ENCODE peak calls at places on chromosomes 11 and 22, in six cellular contexts. Q, Y, D, M, J and U are unnamed samples.

GRCh38 chr11:2664331-2664730 is 35.5 kb downstream of the KCNQ1OT1 start:
- DNase-seq in Q (no peak), Y (no peak), D (no peak), M (no peak), J (no peak), U (no peak)

GRCh38 chr11:112965601-112966125 is 4.4 kb downstream of the NCAM1 start:
- DNase-seq in Q (no peak), Y (no peak), D (no peak), M (no peak), J (no peak), U (no peak)

GRCh38 chr11:123020968-123021367 is 39.3 kb upstream of the BSX start:
- DNase-seq in Q (peak; percentile 49), Y (peak; percentile 49), D (no peak), M (peak; percentile 11), J (peak; percentile 84), U (peak; percentile 37)

GRCh38 chr11:6568191-6568918 is 35.1 kb downstream of the RRP8 start:
- DNase-seq in Q (peak; percentile 18), Y (peak; percentile 36), D (no peak), M (no peak), J (peak; percentile 26), U (no peak)

GRCh38 chr11:1936781-1937615 is 10.1 kb upstream of the MRPL23 start:
- DNase-seq in Q (no peak), Y (no peak), D (no peak), M (no peak), J (no peak), U (no peak)

GRCh38 chr11:11338304-11338703 is 14.7 kb downstream of the CSNK2A3 start:
- DNase-seq in Q (no peak), Y (no peak), D (no peak), M (no peak), J (no peak), U (no peak)

GRCh38 chr11:86608251-86608799 is 64.1 kb downstream of the ME3 start:
- DNase-seq in Q (peak; percentile 74), Y (peak; percentile 76), D (no peak), M (no peak), J (peak; percentile 73), U (no peak)

GRCh38 chr22:46421272-46421671 is 85.8 kb downstream of the TRMU start:
- DNase-seq in Q (no peak), Y (no peak), D (no peak), M (no peak), J (no peak), U (no peak)

GRCh38 chr22:44871782-44872181 is 119.4 kb downstream of the ARHGAP8 start:
- DNase-seq in Q (no peak), Y (no peak), D (no peak), M (no peak), J (no peak), U (no peak)

GRCh38 chr11:79362821-79363220 is 78.0 kb downstream of the TENM4 start:
- DNase-seq in Q (no peak), Y (no peak), D (no peak), M (no peak), J (no peak), U (no peak)

GRCh38 chr11:82305123-82305522 is 428.5 kb downstream of the FAM181B start:
- DNase-seq in Q (no peak), Y (no peak), D (no peak), M (no peak), J (no peak), U (no peak)

GRCh38 chr11:48307760-48308386 is 1.9 kb downstream of the OR4S1 start:
- DNase-seq in Q (peak; percentile 50), Y (peak; percentile 77), D (peak; percentile 47), M (peak; percentile 56), J (peak; percentile 74), U (peak; percentile 27)

GRCh38 chr11:63850946-63851345 is 12.0 kb downstream of the MARK2 start:
- DNase-seq in Q (no peak), Y (no peak), D (no peak), M (no peak), J (no peak), U (no peak)

GRCh38 chr11:9285850-9286587 is 20.9 kb upstream of the DENND5A start:
- DNase-seq in Q (no peak), Y (no peak), D (no peak), M (no peak), J (no peak), U (no peak)

GRCh38 chr11:122076721-122077120 is 39.3 kb downstream of the BLID start:
- DNase-seq in Q (no peak), Y (no peak), D (no peak), M (no peak), J (no peak), U (no peak)

GRCh38 chr11:123239371-123240150 is 44.5 kb upstream of the CLMP start:
- DNase-seq in Q (peak; percentile 72), Y (no peak), D (no peak), M (no peak), J (no peak), U (no peak)

GRCh38 chr22:21629262-21630149 is at the start of gene YDJC:
- DNase-seq in Q (peak; percentile 86), Y (peak; percentile 96), D (peak; percentile 94), M (peak; percentile 94), J (peak; percentile 93), U (peak; percentile 90)

GRCh38 chr11:6523253-6523652 is 26.2 kb downstream of the DNHD1 start:
- DNase-seq in Q (peak; percentile 75), Y (no peak), D (no peak), M (no peak), J (no peak), U (no peak)

GRCh38 chr11:72642815-72643511 is 31.3 kb downstream of the PDE2A start:
- DNase-seq in Q (no peak), Y (peak; percentile 51), D (peak; percentile 37), M (peak; percentile 52), J (peak; percentile 82), U (peak; percentile 94)

GRCh38 chr11:75147191-75147874 is 3.6 kb upstream of the SLCO2B1 start:
- DNase-seq in Q (no peak), Y (no peak), D (no peak), M (no peak), J (no peak), U (no peak)

GRCh38 chr11:79100093-79100704 is 340.6 kb downstream of the TENM4 start:
- DNase-seq in Q (peak; percentile 19), Y (peak; percentile 45), D (no peak), M (peak; percentile 3), J (peak; percentile 56), U (peak; percentile 41)

GRCh38 chr11:11843233-11843632 is 1.5 kb downstream of the USP47 start:
- DNase-seq in Q (peak; percentile 72), Y (no peak), D (no peak), M (no peak), J (no peak), U (no peak)

GRCh38 chr11:124672531-124673215 is 866 bp downstream of the SIAE start:
- DNase-seq in Q (no peak), Y (no peak), D (no peak), M (no peak), J (no peak), U (no peak)

GRCh38 chr11:131889146-131889577 is 518.7 kb downstream of the NTM start:
- DNase-seq in Q (peak; percentile 85), Y (no peak), D (no peak), M (no peak), J (no peak), U (no peak)

GRCh38 chr22:35306350-35306967 is 6.8 kb downstream of the TOM1 start:
- DNase-seq in Q (no peak), Y (no peak), D (no peak), M (no peak), J (no peak), U (no peak)

GRCh38 chr11:70942593-70942992 is 309.8 kb downstream of the SHANK2 start:
- DNase-seq in Q (no peak), Y (peak; percentile 18), D (no peak), M (no peak), J (peak; percentile 1), U (no peak)

GRCh38 chr11:3088806-3089205 is 31.6 kb upstream of the CARS1 start:
- DNase-seq in Q (no peak), Y (no peak), D (no peak), M (no peak), J (no peak), U (no peak)